ENCODE peak calls at places on chromosomes 3 and 15, in seven cellular contexts. N, W, A, T, S, V and J are unnamed samples.

GRCh38 chr15:89385596-89386242 is 51.1 kb upstream of the POLG start:
- DNase-seq in W (no peak), S (peak), T (no peak), V (peak), A (no peak), N (no peak), J (no peak)

GRCh38 chr15:41982133-41982930 is 10.0 kb upstream of the EHD4 start:
- DNase-seq in T (peak), N (no peak), W (no peak), A (no peak), S (no peak), V (no peak), J (no peak)

GRCh38 chr3:45716790-45717336 is 27.7 kb downstream of the SACM1L start:
- DNase-seq in N (no peak), V (no peak), W (no peak), A (no peak), T (no peak), S (no peak), J (no peak)

GRCh38 chr15:32641517-32642059 is at the start of gene SCG5:
- DNase-seq in W (no peak), N (peak), A (no peak), T (no peak), S (peak), V (no peak), J (no peak)

GRCh38 chr3:73623996-73624362 is 762 bp downstream of the PDZRN3 start:
- DNase-seq in T (peak), V (no peak), S (no peak), W (no peak), A (peak), N (peak), J (no peak)

GRCh38 chr15:45402955-45403892 is 24.9 kb upstream of the GATM start:
- DNase-seq in T (peak), V (peak), W (no peak), N (peak), A (peak), S (peak), J (no peak)

GRCh38 chr15:41494922-41495735 is 1.5 kb downstream of the ITPKA start:
- DNase-seq in S (no peak), V (no peak), A (peak), N (no peak), T (no peak), W (no peak), J (no peak)

GRCh38 chr3:78687520-78687919 is 1080.3 kb downstream of the ROBO1 start:
- DNase-seq in A (no peak), W (no peak), N (no peak), S (no peak), V (no peak), T (no peak), J (no peak)

GRCh38 chr3:65425880-65426279 is 612.8 kb downstream of the MAGI1 start:
- DNase-seq in A (no peak), N (no peak), S (no peak), T (no peak), W (no peak), V (no peak), J (no peak)

GRCh38 chr3:189237516-189237915 is 65.7 kb downstream of the TPRG1 start:
- DNase-seq in V (no peak), A (no peak), T (no peak), W (no peak), N (no peak), S (no peak), J (no peak)

GRCh38 chr3:60269377-60269776 is 981.9 kb downstream of the FHIT start:
- DNase-seq in T (no peak), S (no peak), A (no peak), N (no peak), W (no peak), V (no peak), J (no peak)

GRCh38 chr15:78682013-78682651 is 41.1 kb upstream of the CHRNB4 start:
- DNase-seq in S (no peak), N (no peak), W (no peak), V (peak), A (no peak), T (no peak), J (no peak)

GRCh38 chr3:179168933-179169332 is 20.8 kb downstream of the PIK3CA start:
- DNase-seq in T (no peak), A (no peak), N (no peak), W (no peak), V (no peak), S (no peak), J (no peak)

GRCh38 chr15:26661727-26662126 is 111.1 kb downstream of the GABRB3 start:
- DNase-seq in A (no peak), W (no peak), T (no peak), V (peak), N (no peak), S (no peak), J (no peak)

GRCh38 chr3:154378311-154378710 is 51.7 kb downstream of the GPR149 start:
- DNase-seq in A (no peak), N (no peak), V (no peak), S (no peak), W (no peak), T (no peak), J (no peak)

GRCh38 chr15:68646156-68646555 is 67.4 kb downstream of the CORO2B start:
- DNase-seq in V (peak), N (no peak), T (peak), S (no peak), W (no peak), A (no peak), J (no peak)

GRCh38 chr3:183636221-183637105 is 1.0 kb downstream of the KLHL24 start:
- DNase-seq in S (peak), A (peak), T (peak), V (peak), N (peak), W (peak), J (peak)
- TF ChIP-seq POLR2A in S (peak), A (peak), T (peak), V (peak), N (peak), W (peak), J (peak)

GRCh38 chr3:53130179-53131135 is at the start of gene RFT1:
- DNase-seq in W (peak), T (peak), S (peak), V (peak), A (peak), N (peak), J (peak)
- TF ChIP-seq POLR2A in W (peak), T (peak), S (peak), V (peak), A (peak), N (peak), J (peak)

GRCh38 chr15:52427804-52428203 is 100.9 kb downstream of the MYO5A start:
- DNase-seq in W (no peak), S (peak), N (peak), T (no peak), A (no peak), V (peak), J (peak)
- TF ChIP-seq POLR2A in W (no peak), S (no peak), N (peak), T (no peak), A (no peak), V (no peak), J (no peak)

GRCh38 chr15:56732135-56732880 is 1.0 kb downstream of the ZNF280D start:
- DNase-seq in A (no peak), V (peak), W (no peak), T (no peak), S (no peak), N (no peak), J (no peak)
- TF ChIP-seq POLR2A in A (no peak), V (no peak), W (no peak), T (no peak), S (no peak), N (no peak), J (no peak)

DNA sequence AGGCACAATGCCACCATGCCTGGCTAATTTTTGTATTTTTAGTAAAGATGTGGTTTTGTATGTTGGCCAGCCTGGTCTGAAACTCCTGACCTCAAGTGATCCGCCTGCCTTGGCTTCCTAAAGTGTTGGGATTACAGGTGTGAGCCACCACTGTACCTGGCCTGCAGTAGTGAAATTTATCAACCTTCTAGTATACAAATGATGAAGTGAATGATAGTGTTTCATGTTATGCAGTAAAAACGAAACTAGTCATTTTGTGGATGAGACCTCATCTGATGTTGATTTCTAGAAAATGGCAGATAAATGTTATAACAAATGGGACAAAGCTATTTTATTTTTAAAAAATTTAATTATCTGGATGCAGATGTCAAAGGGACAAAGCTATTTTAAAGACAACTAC is 32.9 kb downstream of the NXPE3 start:
- DNase-seq in W (no peak), T (no peak), N (no peak), V (no peak), A (no peak), S (no peak), J (no peak)
- TF ChIP-seq POLR2A in W (no peak), T (no peak), N (no peak), V (no peak), A (no peak), S (no peak), J (no peak)